ENCODE peak calls at places on chromosomes 11 and 22, in six cellular contexts. One of them, this sample, is unnamed.
A peak's percentile ranks its signal among the peaks of the same experiment; 100 is the strongest.

GRCh38 chr22:49140921-49141680 is 686.6 kb downstream of the BRD1 start:
- DNase-seq in foreskin melanocyte: no peak
- DNase-seq in CD4-positive, alpha-beta T cell: no peak
- DNase-seq in AG04450: no peak
- DNase-seq in M059J: no peak
- DNase-seq in NCI-H1092 treated with DMSO at 0.1 percent for 48 hours: no peak
- DNase-seq in this sample: peak; percentile 40

GRCh38 chr22:48900626-48901025 is 927.0 kb downstream of the BRD1 start:
- DNase-seq in foreskin melanocyte: no peak
- DNase-seq in CD4-positive, alpha-beta T cell: no peak
- DNase-seq in AG04450: no peak
- DNase-seq in M059J: no peak
- DNase-seq in NCI-H1092 treated with DMSO at 0.1 percent for 48 hours: no peak
- DNase-seq in this sample: no peak

GRCh38 chr11:68204402-68204801 is 8.7 kb downstream of the KMT5B start:
- DNase-seq in foreskin melanocyte: no peak
- DNase-seq in CD4-positive, alpha-beta T cell: no peak
- DNase-seq in AG04450: no peak
- DNase-seq in M059J: no peak
- DNase-seq in NCI-H1092 treated with DMSO at 0.1 percent for 48 hours: no peak
- DNase-seq in this sample: no peak

GRCh38 chr11:121039971-121040613 is 16.2 kb downstream of the TBCEL start:
- DNase-seq in foreskin melanocyte: no peak
- DNase-seq in CD4-positive, alpha-beta T cell: no peak
- DNase-seq in AG04450: no peak
- DNase-seq in M059J: no peak
- DNase-seq in NCI-H1092 treated with DMSO at 0.1 percent for 48 hours: no peak
- DNase-seq in this sample: peak; percentile 8

GRCh38 chr11:58177409-58178054 is 11.3 kb upstream of the OR9Q2 start:
- DNase-seq in foreskin melanocyte: no peak
- DNase-seq in CD4-positive, alpha-beta T cell: no peak
- DNase-seq in AG04450: no peak
- DNase-seq in M059J: no peak
- DNase-seq in NCI-H1092 treated with DMSO at 0.1 percent for 48 hours: no peak
- DNase-seq in this sample: no peak

GRCh38 chr22:33871935-33872334 is 48.3 kb downstream of the LARGE1 start:
- DNase-seq in foreskin melanocyte: no peak
- DNase-seq in CD4-positive, alpha-beta T cell: no peak
- DNase-seq in AG04450: no peak
- DNase-seq in M059J: no peak
- DNase-seq in NCI-H1092 treated with DMSO at 0.1 percent for 48 hours: no peak
- DNase-seq in this sample: no peak

GRCh38 chr11:31815743-31816466 is 4.8 kb upstream of the PAX6 start:
- DNase-seq in foreskin melanocyte: no peak
- DNase-seq in CD4-positive, alpha-beta T cell: no peak
- DNase-seq in AG04450: no peak
- DNase-seq in M059J: peak; percentile 28
- DNase-seq in NCI-H1092 treated with DMSO at 0.1 percent for 48 hours: no peak
- DNase-seq in this sample: peak; percentile 39

GRCh38 chr22:41996826-41997225 is 1.8 kb upstream of the WBP2NL start:
- DNase-seq in foreskin melanocyte: no peak
- DNase-seq in CD4-positive, alpha-beta T cell: no peak
- DNase-seq in AG04450: no peak
- DNase-seq in M059J: no peak
- DNase-seq in NCI-H1092 treated with DMSO at 0.1 percent for 48 hours: no peak
- DNase-seq in this sample: no peak

GRCh38 chr11:79076526-79077115 is 364.2 kb downstream of the TENM4 start:
- DNase-seq in foreskin melanocyte: no peak
- DNase-seq in CD4-positive, alpha-beta T cell: no peak
- DNase-seq in AG04450: no peak
- DNase-seq in M059J: peak; percentile 27
- DNase-seq in NCI-H1092 treated with DMSO at 0.1 percent for 48 hours: peak; percentile 42
- DNase-seq in this sample: peak; percentile 76

GRCh38 chr11:119907122-119907933 is 178.3 kb upstream of the NECTIN1 start:
- DNase-seq in foreskin melanocyte: no peak
- DNase-seq in CD4-positive, alpha-beta T cell: no peak
- DNase-seq in AG04450: no peak
- DNase-seq in M059J: no peak
- DNase-seq in NCI-H1092 treated with DMSO at 0.1 percent for 48 hours: no peak
- DNase-seq in this sample: peak; percentile 98

GRCh38 chr11:112453601-112454577 is 193.2 kb upstream of the PLET1 start:
- DNase-seq in foreskin melanocyte: peak; percentile 8
- DNase-seq in CD4-positive, alpha-beta T cell: peak; percentile 24
- DNase-seq in AG04450: no peak
- DNase-seq in M059J: peak; percentile 51
- DNase-seq in NCI-H1092 treated with DMSO at 0.1 percent for 48 hours: no peak
- DNase-seq in this sample: peak; percentile 49

This sample was measured in NCI-H69.